ENCODE peak calls at places on chromosomes 5 and 9, in nine cellular contexts. E, H, S, V, F, I, X, Y and T are unnamed samples. For H3K4me1 and H3K27me3, the result is how much of the 10 kb centered on the place peaks cover.

GRCh38 chr9:33414263-33414662 is 11.9 kb upstream of the AQP7 start:
- DNase-seq in V (no peak), H (no peak), Y (no peak), I (peak), X (no peak), E (no peak), F (peak), S (no peak), T (no peak)

GRCh38 chr5:169548315-169548714 is 35.3 kb upstream of the SPDL1 start:
- DNase-seq in Y (no peak), E (no peak), X (no peak), V (peak), F (no peak), H (peak), S (no peak), I (peak), T (no peak)

GRCh38 chr9:95024097-95024671 is 293.3 kb downstream of the FANCC start:
- DNase-seq in H (no peak), E (no peak), S (peak), X (no peak), Y (no peak), F (no peak), V (no peak), I (no peak), T (no peak)

GRCh38 chr5:169416583-169417196 is 115.8 kb upstream of the SLIT3 start:
- DNase-seq in E (no peak), S (peak), H (peak), F (no peak), Y (no peak), X (peak), I (no peak), V (peak), T (no peak)

GRCh38 chr9:14331120-14331519 is 17.2 kb upstream of the NFIB start:
- DNase-seq in I (no peak), Y (no peak), S (no peak), F (no peak), E (no peak), V (no peak), H (no peak), X (no peak), T (no peak)

GRCh38 chr9:107999011-107999410 is 509.4 kb upstream of the KLF4 start:
- DNase-seq in F (no peak), H (no peak), I (no peak), S (no peak), Y (no peak), X (no peak), E (no peak), V (no peak), T (no peak)

GRCh38 chr9:73153793-73154227 is 2.1 kb downstream of the ANXA1 start:
- DNase-seq in F (no peak), X (no peak), Y (no peak), I (no peak), S (no peak), E (no peak), V (peak), H (peak), T (no peak)

GRCh38 chr5:36896476-36896875 is 19.9 kb downstream of the NIPBL start:
- DNase-seq in V (no peak), F (no peak), Y (no peak), X (no peak), I (no peak), E (no peak), S (no peak), H (no peak), T (no peak)

GRCh38 chr9:113930384-113930783 is 54.3 kb downstream of the ZNF618 start:
- DNase-seq in E (no peak), F (no peak), X (no peak), Y (no peak), S (no peak), V (no peak), I (no peak), H (no peak), T (no peak)

GRCh38 chr5:132428811-132429440 is 59.4 kb downstream of the SLC22A5 start:
- DNase-seq in E (no peak), H (peak), S (no peak), F (no peak), I (no peak), V (peak), X (no peak), Y (no peak), T (no peak)

GRCh38 chr9:22623236-22623635 is 176.6 kb downstream of the DMRTA1 start:
- DNase-seq in X (no peak), H (no peak), Y (no peak), F (no peak), E (no peak), I (no peak), V (no peak), S (no peak), T (no peak)

GRCh38 chr5:131206772-131207171 is 36.0 kb downstream of the LYRM7 start:
- DNase-seq in H (no peak), V (no peak), S (no peak), F (no peak), Y (no peak), X (no peak), I (no peak), E (no peak), T (no peak)

GRCh38 chr5:95841914-95842812 is 19.6 kb upstream of the GLRX start:
- DNase-seq in Y (no peak), V (peak), H (peak), I (no peak), X (no peak), F (no peak), S (no peak), E (no peak), T (no peak)

GRCh38 chr9:38082456-38083287 is 13.6 kb upstream of the SHB start:
- DNase-seq in E (no peak), V (peak), X (no peak), Y (no peak), F (no peak), S (no peak), H (no peak), I (no peak), T (no peak)

GRCh38 chr5:88287846-88288588 is 19.4 kb upstream of the TMEM161B start:
- DNase-seq in H (no peak), V (no peak), X (no peak), F (no peak), S (no peak), I (no peak), Y (no peak), E (no peak), T (no peak)

GRCh38 chr5:179805529-179806249 is 977 bp downstream of the MGAT4B start:
- DNase-seq in S (peak), V (peak), F (peak), I (peak), X (peak), E (peak), Y (no peak), H (peak), T (no peak)

GRCh38 chr5:98768160-98769005 is 5.1 kb upstream of the RGMB start:
- DNase-seq in X (peak), Y (peak), V (peak), E (no peak), S (peak), H (no peak), I (peak), F (peak), T (no peak)

GRCh38 chr5:36683821-36684434 is 77.5 kb downstream of the SLC1A3 start:
- DNase-seq in F (no peak), E (no peak), H (no peak), V (peak), X (no peak), S (no peak), Y (no peak), I (no peak), T (no peak)

GRCh38 chr9:132673355-132673754 is 3.1 kb downstream of the GTF3C4 start:
- DNase-seq in S (no peak), V (peak), I (peak), F (peak), X (no peak), E (no peak), Y (no peak), H (peak), T (no peak)

GRCh38 chr9:99449726-99450125 is 227.6 kb downstream of the SEC61B start:
- DNase-seq in Y (no peak), V (no peak), H (no peak), F (no peak), E (no peak), I (no peak), X (no peak), S (no peak), T (no peak)

GRCh38 chr9:34254141-34254913 is 74.7 kb downstream of the KIF24 start:
- DNase-seq in I (no peak), Y (no peak), H (peak), F (no peak), S (no peak), X (peak), V (peak), E (no peak), T (no peak)

GRCh38 chr9:129421371-129421770 is 199.5 kb downstream of the C9orf50 start:
- DNase-seq in X (no peak), V (no peak), I (no peak), H (no peak), S (no peak), Y (no peak), F (no peak), E (no peak), T (no peak)
- H3K4me1 ChIP-seq in X (under half), V (under half), I (under half), H (under half), S (under half), Y (under half), F (under half), E (under half), T (under half)

DNA sequence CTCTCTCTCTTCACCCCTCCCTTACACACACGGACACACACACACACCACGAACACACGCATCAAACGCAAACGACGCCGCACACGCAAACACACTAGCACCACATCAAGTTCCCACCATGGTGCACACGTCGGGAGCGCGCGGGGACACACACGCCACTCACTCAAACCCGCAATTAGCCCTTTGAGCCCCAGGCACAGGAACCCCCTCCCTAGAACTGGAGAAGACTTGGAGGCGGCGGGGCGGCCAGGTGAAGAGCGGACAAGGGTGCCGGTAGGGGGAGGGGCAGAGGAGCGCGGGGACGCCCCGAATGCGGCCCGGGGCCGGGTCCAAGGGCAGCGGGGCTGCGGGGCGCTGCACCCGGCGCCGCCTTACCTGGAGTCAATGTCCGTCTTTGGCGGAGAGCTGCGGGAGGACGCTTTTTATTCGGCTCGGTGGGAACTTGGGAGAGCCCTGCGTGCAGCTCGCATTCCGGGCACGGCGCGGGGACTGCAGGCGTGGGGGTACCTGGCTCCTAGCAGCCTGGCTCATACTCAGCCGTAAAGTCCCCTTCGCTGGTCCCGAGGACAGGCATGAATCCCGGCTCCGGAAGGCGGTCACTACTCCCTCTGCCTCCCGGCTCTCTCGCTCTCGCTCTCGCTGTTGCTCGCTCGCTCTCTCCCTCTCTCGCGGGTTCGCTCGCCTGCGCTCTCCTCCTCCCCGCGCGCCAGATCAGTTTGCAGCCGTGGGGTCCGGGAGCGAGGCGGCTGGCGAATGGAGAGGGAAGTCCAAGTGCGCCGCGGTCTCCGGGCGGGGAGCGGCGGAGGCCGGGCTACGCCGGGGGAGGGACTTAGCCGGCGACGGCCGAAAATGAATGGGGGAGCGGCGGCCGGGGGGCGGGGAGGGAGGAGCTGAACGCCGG is at the start of gene BRINP1:
- DNase-seq in I (no peak), F (no peak), V (peak), X (peak), Y (no peak), H (peak), S (peak), E (peak), T (no peak)
- H3K27me3 ChIP-seq in I (under half), F (under half), V (under half), X (under half), Y (under half), H (under half), S (under half), E (under half), T (under half)

GRCh38 chr9:8282555-8282954 is 483.0 kb upstream of the DMAC1 start:
- DNase-seq in S (no peak), H (no peak), X (no peak), I (no peak), F (no peak), E (no peak), Y (no peak), V (no peak), T (no peak)

GRCh38 chr9:8287501-8287900 is 487.9 kb upstream of the DMAC1 start:
- DNase-seq in X (no peak), H (no peak), V (no peak), F (no peak), Y (no peak), E (no peak), I (peak), S (no peak), T (no peak)

GRCh38 chr9:8287970-8288369 is 488.4 kb upstream of the DMAC1 start:
- DNase-seq in H (no peak), I (peak), S (no peak), E (no peak), V (no peak), F (no peak), X (no peak), Y (no peak), T (no peak)

GRCh38 chr9:8284835-8285234 is 485.3 kb upstream of the DMAC1 start:
- DNase-seq in X (no peak), H (no peak), F (no peak), S (no peak), I (no peak), Y (no peak), V (no peak), E (no peak), T (no peak)
- H3K4me3 ChIP-seq in X (no peak), H (no peak), F (no peak), S (no peak), I (no peak), Y (no peak), V (no peak), E (no peak), T (no peak)

GRCh38 chr9:91420471-91421021 is 3.1 kb downstream of the NFIL3 start:
- DNase-seq in V (peak), F (no peak), H (no peak), E (no peak), S (no peak), Y (no peak), X (no peak), I (no peak), T (no peak)
- H3K4me1 ChIP-seq in V (under half), F (under half), H (under half), E (under half), S (half or more), Y (under half), X (half or more), I (under half), T (under half)

DNA sequence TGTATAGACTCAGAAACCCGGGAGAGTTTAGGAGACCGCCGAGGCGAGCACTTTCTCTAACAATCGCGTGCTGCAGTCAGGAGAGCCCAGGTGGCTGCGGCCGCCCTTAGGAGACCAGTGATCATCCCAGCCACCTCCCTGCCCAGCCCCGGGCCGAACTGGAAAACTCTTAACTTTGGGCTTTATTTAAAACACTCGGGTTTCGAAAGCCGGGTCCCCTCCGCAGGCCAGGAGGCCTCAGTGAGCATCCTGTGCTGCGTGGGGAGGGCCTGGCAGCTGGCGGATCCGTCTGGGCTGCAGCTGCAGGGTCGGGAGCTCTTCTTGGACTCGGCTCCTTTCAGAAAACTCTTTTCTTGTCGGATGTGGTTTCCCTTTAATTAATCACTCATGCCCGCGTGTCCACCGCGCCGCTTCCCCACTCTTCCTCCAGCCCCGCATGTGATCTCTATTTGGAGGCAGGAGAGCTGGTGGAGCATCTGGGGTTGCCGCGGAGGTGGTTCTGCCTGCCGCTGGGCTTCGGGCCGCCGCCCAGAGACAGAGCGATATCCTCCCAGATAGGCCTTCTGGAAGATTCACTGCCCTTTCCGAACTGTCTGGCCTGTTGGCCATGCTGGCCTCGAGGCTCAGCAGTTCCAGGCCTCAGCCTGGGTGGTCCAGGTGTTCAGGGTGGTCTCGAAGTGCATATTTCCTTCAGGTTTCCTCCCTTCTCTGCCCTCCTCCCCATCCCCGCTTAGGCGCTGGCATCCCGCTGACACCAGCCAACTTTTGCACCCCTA is 59.5 kb downstream of the TMEM174 start:
- DNase-seq in E (no peak), F (peak), Y (no peak), X (no peak), S (no peak), V (no peak), H (no peak), I (no peak), T (no peak)
- H3K27me3 ChIP-seq in E (under half), F (under half), Y (under half), X (half or more), S (under half), V (half or more), H (under half), I (under half), T (half or more)

DNA sequence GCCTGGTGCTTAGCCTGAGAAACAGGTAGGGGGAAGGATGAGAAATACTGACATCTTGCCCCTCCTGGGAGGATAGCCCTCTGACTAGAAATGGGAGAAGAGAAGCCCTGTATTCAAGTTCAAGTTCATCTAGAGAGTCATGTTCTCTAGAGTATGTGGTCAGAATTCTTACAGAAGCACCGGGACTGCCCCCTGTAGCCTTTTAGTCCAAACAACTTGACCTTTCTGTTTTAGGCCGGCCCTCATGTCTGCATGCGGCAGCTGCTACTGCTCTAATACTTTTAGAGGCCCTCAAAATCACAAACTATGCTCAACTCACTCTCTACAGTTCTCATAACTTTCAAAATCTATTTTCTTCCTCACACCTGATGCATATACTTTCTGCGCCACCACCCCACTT is 47.7 kb downstream of the PHAX start:
- DNase-seq in I (no peak), F (no peak), E (no peak), V (no peak), Y (no peak), X (no peak), S (no peak), H (no peak), T (no peak)
- H3K4me3 ChIP-seq in I (no peak), F (no peak), E (no peak), V (no peak), Y (no peak), X (no peak), S (no peak), H (no peak), T (no peak)

DNA sequence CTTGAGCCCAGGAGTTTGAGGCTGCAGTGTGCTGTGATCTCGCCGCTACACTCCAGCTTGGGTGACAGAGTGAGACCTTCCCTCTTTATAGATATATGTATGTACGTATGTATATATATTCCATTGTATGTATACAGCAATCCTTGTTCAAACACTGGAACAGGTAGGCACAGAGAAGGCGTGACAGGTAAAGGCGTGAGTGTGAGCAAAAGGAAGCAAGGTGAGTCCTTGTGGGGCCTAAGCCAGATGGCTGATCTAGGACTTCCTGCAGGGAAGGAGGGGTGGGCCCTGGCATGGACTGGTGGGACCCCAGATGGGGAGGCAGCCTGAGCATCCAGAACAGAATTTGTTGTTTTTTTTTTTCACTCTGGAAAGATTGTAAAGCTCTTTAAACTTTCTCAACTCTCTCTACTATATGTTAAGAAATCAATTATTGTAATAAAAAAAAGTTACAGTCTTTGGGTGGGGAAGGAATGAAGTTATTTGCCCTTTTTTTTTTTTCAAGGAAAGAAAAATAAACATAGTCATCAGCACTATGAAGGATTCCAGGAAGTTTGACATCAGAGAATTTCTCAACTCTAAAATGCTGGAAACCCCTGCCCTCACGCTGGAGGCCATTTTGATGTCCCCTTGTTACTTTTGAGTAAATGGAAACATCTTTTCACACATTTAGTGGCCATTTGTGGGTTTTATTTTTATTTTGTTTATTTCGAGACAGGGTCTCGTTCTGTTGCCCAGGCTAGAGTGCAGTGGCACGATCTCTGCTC is 38.9 kb upstream of the STXBP1 start:
- DNase-seq in E (no peak), F (no peak), Y (no peak), S (no peak), I (no peak), V (peak), H (no peak), X (no peak), T (no peak)
- H3K4me1 ChIP-seq in E (under half), F (under half), Y (under half), S (half or more), I (under half), V (under half), H (under half), X (under half), T (under half)

DNA sequence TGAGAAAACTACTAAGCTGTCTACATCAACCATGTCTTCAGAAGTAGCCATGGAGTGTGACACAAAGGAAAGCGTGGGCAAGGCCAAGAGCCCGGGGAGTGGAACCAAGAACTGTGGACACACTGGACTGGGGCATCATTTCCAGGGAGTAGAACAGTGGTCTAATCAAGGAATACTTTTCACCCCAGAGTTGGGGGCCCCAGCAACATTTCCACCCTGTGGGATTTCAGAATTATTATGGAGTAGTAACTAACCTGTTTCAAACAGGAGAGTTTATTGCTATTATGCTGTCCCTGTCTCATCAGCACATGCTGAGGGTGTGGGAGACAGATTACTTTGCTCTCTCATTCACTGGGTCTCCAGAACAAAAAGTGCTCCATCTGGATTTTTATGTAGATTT is 58.0 kb upstream of the FSTL4 start:
- DNase-seq in H (no peak), F (no peak), S (no peak), V (no peak), E (no peak), X (no peak), I (no peak), Y (no peak), T (no peak)
- H3K27me3 ChIP-seq in H (under half), F (under half), S (under half), V (under half), E (under half), X (under half), I (under half), Y (under half), T (under half)